ENCODE peak calls at places on chromosomes 5 and 9, in five cellular contexts. N, L, D, Q and G are unnamed samples.

GRCh38 chr5:118450924-118451332 is 537.4 kb downstream of the DTWD2 start:
- DNase-seq in N (no peak), L (peak; percentile 30), D (no peak), Q (no peak), G (no peak)

GRCh38 chr9:2599896-2600295 is 21.7 kb upstream of the VLDLR start:
- DNase-seq in N (no peak), L (no peak), D (no peak), Q (no peak), G (no peak)

GRCh38 chr9:92455217-92455616 is 27.1 kb downstream of the ASPN start:
- DNase-seq in N (no peak), L (peak; percentile 29), D (no peak), Q (peak; percentile 19), G (no peak)

GRCh38 chr9:37675661-37676060 is 24.9 kb downstream of the FRMPD1 start:
- DNase-seq in N (no peak), L (peak; percentile 38), D (no peak), Q (no peak), G (no peak)

GRCh38 chr9:116842658-116843057 is 155.6 kb downstream of the TRIM32 start:
- DNase-seq in N (no peak), L (peak; percentile 83), D (no peak), Q (no peak), G (no peak)

GRCh38 chr5:33611882-33612281 is 171.1 kb downstream of the TARS1 start:
- DNase-seq in N (no peak), L (no peak), D (no peak), Q (no peak), G (no peak)

GRCh38 chr5:53262348-53262970 is 152.9 kb upstream of the MOCS2 start:
- DNase-seq in N (no peak), L (peak; percentile 4), D (no peak), Q (peak; percentile 4), G (no peak)

GRCh38 chr9:72477862-72478564 is 43.4 kb upstream of the TMC1 start:
- DNase-seq in N (peak; percentile 65), L (peak; percentile 38), D (no peak), Q (no peak), G (no peak)

GRCh38 chr9:13805566-13805965 is 508.4 kb downstream of the NFIB start:
- DNase-seq in N (no peak), L (no peak), D (no peak), Q (no peak), G (no peak)

GRCh38 chr9:89623925-89624420 is 19.2 kb downstream of the GADD45G start:
- DNase-seq in N (no peak), L (peak; percentile 96), D (peak; percentile 66), Q (peak; percentile 19), G (no peak)

GRCh38 chr9:93180938-93181337 is 3.0 kb upstream of the WNK2 start:
- DNase-seq in N (no peak), L (no peak), D (no peak), Q (no peak), G (no peak)

GRCh38 chr5:939368-939767 is 46.7 kb downstream of the TRIP13 start:
- DNase-seq in N (no peak), L (no peak), D (no peak), Q (no peak), G (no peak)

GRCh38 chr9:114266969-114267368 is 55.9 kb upstream of the ORM1 start:
- DNase-seq in N (no peak), L (no peak), D (no peak), Q (no peak), G (no peak)

GRCh38 chr5:73960023-73960422 is 334.0 kb downstream of the ARHGEF28 start:
- DNase-seq in N (no peak), L (no peak), D (no peak), Q (no peak), G (no peak)